ENCODE peak calls at places on chromosomes 3 and 15, in four cellular contexts. One of them, this sample, is unnamed. For H3K9me3, the result is how much of the 10 kb centered on the place peaks cover.

GRCh38 chr15:82228750-82229149 is 33.8 kb downstream of the EFL1 start:
- DNase-seq in Peyer's patch: no peak
- DNase-seq in HCT116: no peak
- DNase-seq in lung: no peak
- DNase-seq in this sample: no peak

GRCh38 chr3:32238027-32238815 is at the start of gene CMTM8:
- DNase-seq in Peyer's patch: peak
- DNase-seq in HCT116: no peak
- DNase-seq in lung: peak
- DNase-seq in this sample: no peak

GRCh38 chr3:4994823-4995499 is 15.7 kb downstream of the BHLHE40 start:
- DNase-seq in Peyer's patch: peak
- DNase-seq in HCT116: peak
- DNase-seq in lung: no peak
- DNase-seq in this sample: no peak

GRCh38 chr15:81480645-81481053 is 106.6 kb upstream of the TMC3 start:
- DNase-seq in Peyer's patch: no peak
- DNase-seq in HCT116: peak
- DNase-seq in lung: no peak
- DNase-seq in this sample: peak

GRCh38 chr3:24363242-24363641 is 131.4 kb downstream of the THRB start:
- DNase-seq in Peyer's patch: no peak
- DNase-seq in HCT116: no peak
- DNase-seq in lung: no peak
- DNase-seq in this sample: no peak

GRCh38 chr3:111585214-111585613 is 9.9 kb downstream of the ZBED2 start:
- DNase-seq in Peyer's patch: no peak
- DNase-seq in HCT116: peak
- DNase-seq in lung: no peak
- DNase-seq in this sample: no peak

GRCh38 chr15:48644827-48645557 is 517 bp downstream of the FBN1 start:
- DNase-seq in Peyer's patch: no peak
- DNase-seq in HCT116: no peak
- DNase-seq in lung: no peak
- DNase-seq in this sample: no peak

GRCh38 chr3:143974877-143975238 is 3.2 kb downstream of the DIPK2A start:
- DNase-seq in Peyer's patch: no peak
- DNase-seq in HCT116: no peak
- DNase-seq in lung: no peak
- DNase-seq in this sample: no peak

GRCh38 chr3:179563298-179563934 is 690 bp downstream of the ACTL6A start:
- DNase-seq in Peyer's patch: peak
- DNase-seq in HCT116: peak
- DNase-seq in lung: peak
- DNase-seq in this sample: peak

GRCh38 chr15:28208583-28208982 is 109.5 kb upstream of the OCA2 start:
- DNase-seq in Peyer's patch: no peak
- DNase-seq in HCT116: no peak
- DNase-seq in lung: no peak
- DNase-seq in this sample: peak

GRCh38 chr3:13856006-13856405 is 23.9 kb downstream of the WNT7A start:
- DNase-seq in Peyer's patch: no peak
- DNase-seq in HCT116: no peak
- DNase-seq in lung: no peak
- DNase-seq in this sample: no peak

GRCh38 chr3:43691120-43692002 is 623 bp downstream of the ABHD5 start:
- DNase-seq in Peyer's patch: peak
- DNase-seq in HCT116: peak
- DNase-seq in lung: peak
- DNase-seq in this sample: no peak

GRCh38 chr3:28103871-28104270 is 137.5 kb upstream of the CMC1 start:
- DNase-seq in Peyer's patch: no peak
- DNase-seq in HCT116: no peak
- DNase-seq in lung: no peak
- DNase-seq in this sample: no peak

GRCh38 chr15:88512606-88513005 is 33.9 kb downstream of the DET1 start:
- DNase-seq in Peyer's patch: no peak
- DNase-seq in HCT116: no peak
- DNase-seq in lung: no peak
- DNase-seq in this sample: no peak

GRCh38 chr3:4504340-4505261 is 11.5 kb downstream of the ITPR1 start:
- DNase-seq in Peyer's patch: peak
- DNase-seq in HCT116: no peak
- DNase-seq in lung: no peak
- DNase-seq in this sample: no peak

GRCh38 chr3:99565316-99565715 is 73.1 kb upstream of the COL8A1 start:
- DNase-seq in Peyer's patch: no peak
- DNase-seq in HCT116: no peak
- DNase-seq in lung: no peak
- DNase-seq in this sample: no peak

GRCh38 chr15:35442734-35443133 is 103.2 kb downstream of the DPH6 start:
- DNase-seq in Peyer's patch: no peak
- DNase-seq in HCT116: no peak
- DNase-seq in lung: no peak
- DNase-seq in this sample: no peak

GRCh38 chr15:91471410-91471993 is 371.4 kb downstream of the SV2B start:
- DNase-seq in Peyer's patch: no peak
- DNase-seq in HCT116: no peak
- DNase-seq in lung: no peak
- DNase-seq in this sample: no peak

GRCh38 chr3:112770026-112770626 is 76.5 kb downstream of the CD200R1L start:
- DNase-seq in Peyer's patch: peak
- DNase-seq in HCT116: peak
- DNase-seq in lung: no peak
- DNase-seq in this sample: no peak

GRCh38 chr3:132695422-132695821 is 26.8 kb downstream of the NPHP3 start:
- DNase-seq in Peyer's patch: no peak
- DNase-seq in HCT116: no peak
- DNase-seq in lung: no peak
- DNase-seq in this sample: no peak

GRCh38 chr15:51401872-51402517 is 60.5 kb downstream of the GLDN start:
- DNase-seq in Peyer's patch: peak
- DNase-seq in HCT116: no peak
- DNase-seq in lung: no peak
- DNase-seq in this sample: peak

GRCh38 chr3:111944377-111944776 is 34.4 kb upstream of the ABHD10 start:
- DNase-seq in Peyer's patch: no peak
- DNase-seq in HCT116: no peak
- DNase-seq in lung: no peak
- DNase-seq in this sample: no peak

GRCh38 chr3:8778475-8778874 is 9.1 kb upstream of the OXTR start:
- DNase-seq in Peyer's patch: no peak
- DNase-seq in HCT116: no peak
- DNase-seq in lung: no peak
- DNase-seq in this sample: no peak

GRCh38 chr3:154152741-154153140 is 31.6 kb downstream of the ARHGEF26 start:
- DNase-seq in Peyer's patch: no peak
- DNase-seq in HCT116: no peak
- DNase-seq in lung: no peak
- DNase-seq in this sample: no peak

GRCh38 chr15:90620379-90621134 is 90.8 kb downstream of the CRTC3 start:
- DNase-seq in Peyer's patch: peak
- DNase-seq in HCT116: no peak
- DNase-seq in lung: no peak
- DNase-seq in this sample: no peak

GRCh38 chr3:195905970-195906864 is 2.1 kb downstream of the TNK2 start:
- DNase-seq in Peyer's patch: no peak
- DNase-seq in HCT116: no peak
- DNase-seq in lung: no peak
- DNase-seq in this sample: no peak

GRCh38 chr3:190193210-190193609 is 72.5 kb upstream of the P3H2 start:
- DNase-seq in Peyer's patch: no peak
- DNase-seq in HCT116: no peak
- DNase-seq in lung: no peak
- DNase-seq in this sample: no peak

GRCh38 chr3:65811917-65812316 is 226.8 kb downstream of the MAGI1 start:
- DNase-seq in Peyer's patch: no peak
- DNase-seq in HCT116: no peak
- DNase-seq in lung: no peak
- DNase-seq in this sample: no peak

GRCh38 chr15:93974804-93975481 is 256.4 kb upstream of the MCTP2 start:
- DNase-seq in Peyer's patch: no peak
- DNase-seq in HCT116: peak
- DNase-seq in lung: no peak
- DNase-seq in this sample: peak

GRCh38 chr3:14345496-14346150 is 56.8 kb upstream of the SLC6A6 start:
- DNase-seq in Peyer's patch: no peak
- DNase-seq in HCT116: no peak
- DNase-seq in lung: no peak
- DNase-seq in this sample: no peak

GRCh38 chr3:121995190-121996137 is 26.6 kb downstream of the ILDR1 start:
- DNase-seq in Peyer's patch: peak
- DNase-seq in HCT116: peak
- DNase-seq in lung: peak
- DNase-seq in this sample: peak

GRCh38 chr3:196093271-196094111 is 11.6 kb upstream of the TFRC start:
- DNase-seq in Peyer's patch: no peak
- DNase-seq in HCT116: no peak
- DNase-seq in lung: no peak
- DNase-seq in this sample: no peak

GRCh38 chr3:15538345-15538744 is 16.8 kb upstream of the COLQ start:
- DNase-seq in Peyer's patch: no peak
- DNase-seq in HCT116: no peak
- DNase-seq in lung: no peak
- DNase-seq in this sample: no peak

GRCh38 chr15:29072444-29072843 is 186.7 kb downstream of the APBA2 start:
- DNase-seq in Peyer's patch: no peak
- DNase-seq in HCT116: no peak
- DNase-seq in lung: no peak
- DNase-seq in this sample: no peak

GRCh38 chr3:182802413-182802812 is 9.1 kb downstream of the ATP11B start:
- DNase-seq in Peyer's patch: no peak
- DNase-seq in HCT116: no peak
- DNase-seq in lung: no peak
- DNase-seq in this sample: no peak
- H3K9me3 ChIP-seq in Peyer's patch: under half
- H3K9me3 ChIP-seq in HCT116: under half
- H3K9me3 ChIP-seq in lung: under half
- H3K9me3 ChIP-seq in this sample: under half

DNA sequence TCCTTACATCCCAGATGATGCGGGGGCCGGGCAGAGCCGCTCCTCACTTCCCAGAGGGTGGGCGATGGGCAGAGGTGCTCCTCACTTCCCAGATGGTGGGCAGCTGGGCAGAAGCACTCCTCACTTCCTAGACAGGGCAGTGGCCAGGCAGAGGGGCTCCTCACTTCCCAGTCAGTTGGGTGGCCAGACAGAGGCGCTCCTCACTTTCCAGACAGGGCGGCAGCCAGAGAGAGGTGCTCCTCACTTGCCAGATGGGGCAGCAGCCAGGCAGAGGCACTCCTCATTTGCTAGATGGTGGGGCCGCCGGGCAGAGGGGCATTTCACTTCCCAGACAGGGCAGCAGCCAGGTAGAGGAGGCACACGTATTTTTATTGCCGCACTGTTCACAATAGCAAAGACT is 622.0 kb upstream of the KCNMB2 start:
- DNase-seq in Peyer's patch: no peak
- DNase-seq in HCT116: no peak
- DNase-seq in lung: no peak
- DNase-seq in this sample: no peak
- H3K9me3 ChIP-seq in Peyer's patch: under half
- H3K9me3 ChIP-seq in HCT116: under half
- H3K9me3 ChIP-seq in lung: under half
- H3K9me3 ChIP-seq in this sample: under half

DNA sequence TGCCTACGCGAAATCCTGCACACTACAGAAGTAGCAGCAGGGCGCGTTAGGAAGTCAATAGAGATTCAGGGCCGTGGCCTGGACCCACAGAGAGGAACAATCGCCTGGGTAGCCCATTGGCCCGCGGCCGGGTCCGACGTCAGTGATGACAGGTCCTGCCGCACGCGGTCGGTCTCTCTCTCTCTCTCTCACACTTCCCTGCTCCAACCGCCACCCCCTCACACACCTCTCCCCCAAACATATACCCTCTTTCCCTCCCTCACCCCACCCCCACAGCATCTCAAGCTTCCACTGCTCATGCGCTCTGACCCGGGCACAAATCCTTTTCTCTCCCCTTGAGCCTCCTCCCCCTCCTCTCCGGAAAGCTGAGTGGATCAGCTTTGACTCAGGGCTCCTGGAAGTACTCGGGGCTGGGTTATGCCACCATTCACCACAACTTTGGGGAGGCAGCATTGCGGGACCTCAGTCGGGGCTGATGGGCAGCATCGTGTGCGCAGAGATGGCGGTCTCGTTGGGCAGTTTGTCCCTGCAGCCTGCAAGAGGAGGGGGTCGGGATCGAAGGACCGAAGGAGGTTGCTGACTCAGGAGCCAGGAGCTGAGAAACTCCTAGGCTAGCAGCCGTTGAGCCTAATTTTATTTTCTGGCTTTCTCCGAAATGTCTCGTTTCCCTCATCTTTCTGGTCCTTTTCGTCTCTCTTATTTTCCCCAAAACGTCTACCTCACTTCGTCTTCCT is 9.0 kb downstream of the ZIC4 start:
- DNase-seq in Peyer's patch: no peak
- DNase-seq in HCT116: no peak
- DNase-seq in lung: no peak
- DNase-seq in this sample: no peak
- H3K9me3 ChIP-seq in Peyer's patch: under half
- H3K9me3 ChIP-seq in HCT116: under half
- H3K9me3 ChIP-seq in lung: under half
- H3K9me3 ChIP-seq in this sample: under half

GRCh38 chr3:128262457-128262856 is 109.2 kb downstream of the EEFSEC start:
- DNase-seq in Peyer's patch: peak
- DNase-seq in HCT116: no peak
- DNase-seq in lung: no peak
- DNase-seq in this sample: no peak
- H3K9me3 ChIP-seq in Peyer's patch: under half
- H3K9me3 ChIP-seq in HCT116: under half
- H3K9me3 ChIP-seq in lung: under half
- H3K9me3 ChIP-seq in this sample: under half

GRCh38 chr15:62270216-62270921 is 105.3 kb upstream of the C2CD4B start:
- DNase-seq in Peyer's patch: no peak
- DNase-seq in HCT116: no peak
- DNase-seq in lung: no peak
- DNase-seq in this sample: no peak

GRCh38 chr15:62264196-62264595 is 99.1 kb upstream of the C2CD4B start:
- DNase-seq in Peyer's patch: no peak
- DNase-seq in HCT116: no peak
- DNase-seq in lung: no peak
- DNase-seq in this sample: no peak

GRCh38 chr15:62272290-62272689 is 107.2 kb upstream of the C2CD4B start:
- DNase-seq in Peyer's patch: no peak
- DNase-seq in HCT116: no peak
- DNase-seq in lung: no peak
- DNase-seq in this sample: no peak

DNA sequence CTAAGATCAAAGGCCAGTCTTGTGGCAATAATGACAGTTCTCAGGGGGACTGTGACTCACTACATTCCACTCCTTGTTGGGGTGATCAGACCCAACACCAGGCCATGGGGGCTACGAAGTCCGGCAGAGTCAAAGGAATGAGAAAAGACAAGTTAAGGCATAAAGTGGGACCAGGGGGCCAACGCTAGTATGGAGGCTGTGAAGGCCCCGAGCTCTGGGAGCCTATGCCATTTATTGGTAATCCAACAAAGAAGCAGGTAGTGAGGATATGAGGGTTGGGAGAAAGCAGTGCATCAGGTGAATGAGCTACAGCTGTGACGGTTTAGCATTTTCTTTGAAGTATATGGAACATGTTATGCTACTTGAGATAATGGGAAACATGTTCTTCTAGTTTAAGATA is 104.4 kb upstream of the C2CD4B start:
- DNase-seq in Peyer's patch: no peak
- DNase-seq in HCT116: no peak
- DNase-seq in lung: no peak
- DNase-seq in this sample: no peak
- H3K9me3 ChIP-seq in Peyer's patch: under half
- H3K9me3 ChIP-seq in HCT116: under half
- H3K9me3 ChIP-seq in lung: under half
- H3K9me3 ChIP-seq in this sample: under half

This sample was measured in NT2/D1.